ENCODE peak calls at places on chromosomes 3 and 15, in five cellular contexts. D, K, B, I and Y are unnamed samples.

GRCh38 chr3:141426404-141427034 is 58.2 kb downstream of the ZBTB38 start:
- DNase-seq in D (peak; percentile 87), K (no peak), B (peak; percentile 89), I (peak; percentile 73), Y (no peak)

GRCh38 chr15:83398591-83398990 is 48.5 kb upstream of the SH3GL3 start:
- DNase-seq in D (no peak), K (no peak), B (no peak), I (peak; percentile 86), Y (no peak)

GRCh38 chr3:187795207-187795960 is 50.1 kb upstream of the BCL6 start:
- DNase-seq in D (peak; percentile 58), K (no peak), B (no peak), I (no peak), Y (no peak)

GRCh38 chr15:96381463-96381862 is 51.0 kb downstream of the NR2F2 start:
- DNase-seq in D (no peak), K (no peak), B (no peak), I (no peak), Y (no peak)

GRCh38 chr3:126353694-126354321 is 3.4 kb downstream of the KLF15 start:
- DNase-seq in D (no peak), K (no peak), B (no peak), I (no peak), Y (no peak)

GRCh38 chr3:74648102-74648501 is 33.6 kb upstream of the CNTN3 start:
- DNase-seq in D (no peak), K (no peak), B (no peak), I (no peak), Y (peak; percentile 57)

GRCh38 chr3:59850352-59850870 is 800.6 kb upstream of the CFAP20DC start:
- DNase-seq in D (no peak), K (no peak), B (no peak), I (no peak), Y (no peak)

GRCh38 chr15:32794973-32795372 is 77.2 kb downstream of the GREM1 start:
- DNase-seq in D (no peak), K (no peak), B (no peak), I (peak; percentile 42), Y (no peak)

GRCh38 chr15:52483712-52484111 is 45.0 kb downstream of the MYO5A start:
- DNase-seq in D (peak; percentile 24), K (no peak), B (peak; percentile 98), I (peak; percentile 78), Y (no peak)

GRCh38 chr3:72756900-72757299 is 91.3 kb downstream of the SHQ1 start:
- DNase-seq in D (no peak), K (no peak), B (peak; percentile 67), I (no peak), Y (no peak)

GRCh38 chr15:35738370-35738769 is 192.4 kb upstream of the DPH6 start:
- DNase-seq in D (no peak), K (no peak), B (peak; percentile 44), I (peak; percentile 72), Y (no peak)

GRCh38 chr3:4656059-4656458 is 162.9 kb downstream of the ITPR1 start:
- DNase-seq in D (peak; percentile 31), K (peak; percentile 44), B (peak; percentile 81), I (peak; percentile 89), Y (peak; percentile 56)

GRCh38 chr3:77348244-77348855 is 308.5 kb downstream of the ROBO2 start:
- DNase-seq in D (peak; percentile 79), K (no peak), B (peak; percentile 9), I (peak; percentile 36), Y (peak; percentile 47)

GRCh38 chr15:62125763-62126162 is 39.3 kb downstream of the C2CD4B start:
- DNase-seq in D (peak; percentile 33), K (no peak), B (peak; percentile 91), I (peak; percentile 58), Y (peak; percentile 69)

GRCh38 chr3:53996153-53996861 is 104.6 kb upstream of the SELENOK start:
- DNase-seq in D (no peak), K (no peak), B (no peak), I (peak; percentile 5), Y (no peak)

GRCh38 chr3:186826978-186827857 is 15.3 kb upstream of the ADIPOQ start:
- DNase-seq in D (peak; percentile 73), K (peak; percentile 39), B (peak; percentile 78), I (peak; percentile 93), Y (peak; percentile 90)

DNA sequence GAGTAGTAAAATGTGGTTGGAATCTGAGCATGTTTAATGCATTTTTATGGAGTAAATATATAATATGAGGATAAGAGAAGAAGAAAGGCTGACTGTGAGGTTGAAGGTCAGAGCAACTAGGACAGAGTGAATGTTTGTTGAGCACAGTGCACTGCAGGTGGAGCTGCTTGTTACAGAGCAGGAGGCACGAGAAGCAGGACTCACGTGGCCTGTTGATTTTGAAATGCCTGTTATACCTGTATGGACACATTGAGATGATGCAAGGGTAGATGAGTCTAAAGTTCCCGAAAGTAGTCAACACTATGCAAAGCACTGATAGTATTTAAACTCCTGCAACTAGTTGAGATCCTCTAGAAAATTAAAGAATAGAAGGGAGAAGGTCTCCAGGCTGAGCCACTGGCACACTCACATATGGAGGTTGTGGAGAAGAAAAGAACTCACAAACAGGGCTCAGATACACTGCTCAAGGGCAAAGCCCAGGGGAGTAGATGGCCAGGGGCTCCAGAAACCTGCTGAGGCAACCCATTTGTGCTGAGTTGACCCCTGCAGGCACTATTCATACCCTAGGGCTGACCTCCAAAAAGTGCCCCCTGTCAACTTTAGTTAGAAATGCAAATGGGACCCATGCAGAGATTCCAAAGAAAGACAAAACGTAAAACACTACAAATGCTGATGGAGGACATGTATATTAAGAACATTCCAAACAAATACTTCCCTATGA is 541.5 kb downstream of the GABRG3 start:
- DNase-seq in D (no peak), K (no peak), B (no peak), I (no peak), Y (no peak)
- H3K9me3 ChIP-seq in D (peaks cover 6% of the 10 kb centered on the region), K (peaks cover 4% of the 10 kb centered on the region), B (peaks cover 11% of the 10 kb centered on the region), I (no peaks in the 10 kb centered on the region), Y (peaks cover 2% of the 10 kb centered on the region)

GRCh38 chr15:25090073-25090733 is 135.4 kb downstream of the SNRPN start:
- DNase-seq in D (no peak), K (no peak), B (no peak), I (no peak), Y (no peak)
- H3K9me3 ChIP-seq in D (peaks cover 21% of the 10 kb centered on the region), K (peaks cover 63% of the 10 kb centered on the region), B (no peaks in the 10 kb centered on the region), I (no peaks in the 10 kb centered on the region), Y (no peaks in the 10 kb centered on the region)

DNA sequence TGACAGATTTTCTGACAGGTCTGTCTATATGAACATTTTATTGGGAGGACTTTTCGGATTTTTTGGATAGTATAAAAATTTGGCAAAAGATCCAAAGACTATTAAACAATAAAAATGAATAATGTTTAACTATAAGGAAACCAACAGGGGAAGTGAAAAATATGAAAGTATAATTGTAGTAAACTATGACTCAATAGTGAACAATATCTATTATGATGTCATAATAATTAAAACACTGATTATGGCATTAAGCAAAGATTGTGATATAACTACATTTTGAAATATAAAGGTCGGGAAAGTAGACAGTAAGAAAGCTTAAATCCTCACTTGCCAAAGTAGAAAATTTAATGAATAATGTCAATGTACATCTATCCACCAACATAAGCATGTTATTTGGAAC is 44.3 kb upstream of the CNTN6 start:
- DNase-seq in D (no peak), K (no peak), B (no peak), I (no peak), Y (no peak)
- H3K9me3 ChIP-seq in D (no peaks in the 10 kb centered on the region), K (no peaks in the 10 kb centered on the region), B (peaks cover 2% of the 10 kb centered on the region), I (no peaks in the 10 kb centered on the region), Y (no peaks in the 10 kb centered on the region)

GRCh38 chr15:100520132-100520921 is 8.4 kb downstream of the CERS3 start:
- DNase-seq in D (no peak), K (no peak), B (no peak), I (no peak), Y (no peak)

GRCh38 chr15:100517820-100518219 is 10.9 kb downstream of the CERS3 start:
- DNase-seq in D (no peak), K (no peak), B (no peak), I (no peak), Y (no peak)

GRCh38 chr15:100516592-100517489 is 11.9 kb downstream of the CERS3 start:
- DNase-seq in D (no peak), K (no peak), B (no peak), I (no peak), Y (no peak)

DNA sequence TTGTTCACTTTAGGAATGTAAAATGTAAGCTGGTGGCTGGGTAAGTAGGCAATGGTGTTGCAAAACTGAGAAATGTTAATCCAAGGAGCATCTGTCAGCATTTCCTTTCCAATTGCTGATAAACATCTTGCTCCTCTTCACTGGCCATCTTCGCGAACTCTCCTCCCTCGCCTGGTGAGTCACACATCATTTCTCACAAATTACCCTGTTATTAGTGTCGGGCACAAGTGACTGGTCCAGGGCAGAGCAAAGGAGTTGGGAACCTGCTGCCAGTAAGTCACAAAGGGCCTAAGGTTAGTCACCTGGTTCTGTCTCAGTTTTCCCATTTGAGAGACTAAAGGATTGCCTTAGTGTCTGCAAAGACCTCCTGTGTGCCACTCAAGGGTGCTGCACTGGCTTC is 13.0 kb downstream of the CERS3 start:
- DNase-seq in D (no peak), K (no peak), B (no peak), I (peak; percentile 6), Y (no peak)
- H3K9me3 ChIP-seq in D (no peaks in the 10 kb centered on the region), K (no peaks in the 10 kb centered on the region), B (no peaks in the 10 kb centered on the region), I (no peaks in the 10 kb centered on the region), Y (no peaks in the 10 kb centered on the region)